ENCODE peak calls at places on chromosome 1, in nine cellular contexts. A is stomach, N is GM23338, G is HepG2, F is sigmoid colon, Z is breast epithelium, C is esophagus muscularis mucosa, J is suprapubic skin, H is endothelial cell of umbilical vein. W is an unnamed sample.

GRCh38 chr1:193338194-193338593 is 151.8 kb upstream of the B3GALT2 start:
- DNase-seq in A (no peak), N (no peak), G (no peak), F (no peak), Z (no peak), C (no peak), J (no peak), H (peak), W (no peak)

GRCh38 chr1:50615036-50615750 is 191.9 kb upstream of the DMRTA2 start:
- DNase-seq in A (no peak), N (no peak), G (no peak), F (no peak), Z (no peak), C (no peak), J (no peak), H (no peak), W (no peak)

GRCh38 chr1:85276290-85277026 is at the start of gene BCL10:
- DNase-seq in A (peak), N (peak), G (peak), F (peak), Z (peak), C (peak), J (peak), H (peak), W (peak)

GRCh38 chr1:36763771-36764170 is 270.5 kb downstream of the GRIK3 start:
- DNase-seq in A (no peak), N (no peak), G (no peak), F (no peak), Z (no peak), C (no peak), J (no peak), H (no peak), W (peak)

GRCh38 chr1:233520510-233521191 is 93.3 kb upstream of the KCNK1 start:
- DNase-seq in A (peak), N (no peak), G (no peak), F (no peak), Z (no peak), C (no peak), J (no peak), H (no peak), W (no peak)

GRCh38 chr1:62333431-62333830 is 14.2 kb upstream of the KANK4 start:
- DNase-seq in A (no peak), N (no peak), G (no peak), F (no peak), Z (no peak), C (no peak), J (no peak), H (no peak), W (peak)

GRCh38 chr1:227766015-227766634 is 30.9 kb downstream of the SNAP47 start:
- DNase-seq in A (peak), N (no peak), G (no peak), F (no peak), Z (no peak), C (no peak), J (no peak), H (no peak), W (peak)

GRCh38 chr1:226738421-226738994 is 574 bp downstream of the ITPKB start:
- DNase-seq in A (peak), N (peak), G (no peak), F (no peak), Z (no peak), C (no peak), J (no peak), H (peak), W (peak)

GRCh38 chr1:83500987-83501591 is 497.8 kb downstream of the TTLL7 start:
- DNase-seq in A (no peak), N (no peak), G (no peak), F (no peak), Z (no peak), C (no peak), J (no peak), H (no peak), W (no peak)

GRCh38 chr1:6703016-6703415 is 1.4 kb upstream of the DNAJC11 start:
- DNase-seq in A (no peak), N (no peak), G (no peak), F (no peak), Z (no peak), C (no peak), J (no peak), H (no peak), W (no peak)

GRCh38 chr1:42533101-42533863 is 70.2 kb downstream of the CCDC30 start:
- DNase-seq in A (no peak), N (peak), G (no peak), F (no peak), Z (no peak), C (no peak), J (no peak), H (no peak), W (no peak)

GRCh38 chr1:16071614-16072013 is 1.8 kb downstream of the FAM131C start:
- DNase-seq in A (no peak), N (no peak), G (no peak), F (no peak), Z (no peak), C (no peak), J (no peak), H (no peak), W (no peak)

GRCh38 chr1:1434812-1435093 is 737 bp upstream of the VWA1 start:
- DNase-seq in A (no peak), N (no peak), G (no peak), F (no peak), Z (no peak), C (no peak), J (no peak), H (no peak), W (no peak)

GRCh38 chr1:118954286-118954890 is 33.8 kb downstream of the TBX15 start:
- DNase-seq in A (no peak), N (no peak), G (no peak), F (no peak), Z (no peak), C (no peak), J (no peak), H (no peak), W (no peak)

GRCh38 chr1:86429122-86429725 is 5.3 kb downstream of the CLCA2 start:
- DNase-seq in A (no peak), N (no peak), G (no peak), F (no peak), Z (no peak), C (no peak), J (no peak), H (no peak), W (no peak)

GRCh38 chr1:26184086-26184485 is 6.3 kb upstream of the CATSPER4 start:
- DNase-seq in A (no peak), N (no peak), G (no peak), F (no peak), Z (no peak), C (no peak), J (no peak), H (no peak), W (no peak)

GRCh38 chr1:234559152-234559916 is 50.6 kb downstream of the IRF2BP2 start:
- DNase-seq in A (no peak), N (no peak), G (no peak), F (no peak), Z (peak), C (no peak), J (no peak), H (no peak), W (no peak)

GRCh38 chr1:234559917-234560676 is 49.9 kb downstream of the IRF2BP2 start:
- DNase-seq in A (no peak), N (no peak), G (no peak), F (no peak), Z (peak), C (no peak), J (no peak), H (no peak), W (no peak)

GRCh38 chr1:234556245-234556943 is 53.6 kb downstream of the IRF2BP2 start:
- DNase-seq in A (no peak), N (no peak), G (no peak), F (no peak), Z (peak), C (no peak), J (no peak), H (no peak), W (no peak)

GRCh38 chr1:234555390-234556112 is 54.4 kb downstream of the IRF2BP2 start:
- DNase-seq in A (no peak), N (no peak), G (no peak), F (no peak), Z (no peak), C (no peak), J (no peak), H (no peak), W (no peak)

GRCh38 chr1:234558186-234558836 is 51.7 kb downstream of the IRF2BP2 start:
- DNase-seq in A (no peak), N (no peak), G (no peak), F (no peak), Z (peak), C (no peak), J (no peak), H (no peak), W (no peak)
- TF ChIP-seq POLR2AphosphoS5 in A (no peak), N (no peak), G (no peak), F (no peak), Z (no peak), C (no peak), J (no peak), H (no peak), W (no peak)

DNA sequence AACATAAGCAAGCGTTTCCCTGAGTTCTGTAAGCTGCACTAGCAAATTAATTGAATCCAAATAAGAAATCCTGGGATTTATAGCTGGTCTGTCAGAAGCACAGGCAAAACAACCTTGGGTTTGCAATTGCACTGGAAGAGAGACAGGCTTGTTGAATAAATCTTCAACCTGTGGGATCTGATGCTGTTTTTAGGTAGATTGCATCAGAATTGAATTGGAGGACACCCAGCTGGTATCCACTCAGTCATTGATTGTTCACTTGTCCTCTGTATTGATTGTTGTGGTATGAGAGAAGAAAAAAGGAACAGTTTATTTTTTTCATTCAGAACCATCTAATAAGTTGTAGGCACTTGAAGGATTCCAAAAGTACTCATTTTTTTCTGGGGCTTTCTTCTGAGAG is 497.4 kb downstream of the SIPA1L2 start:
- DNase-seq in A (no peak), N (no peak), G (no peak), F (no peak), Z (no peak), C (no peak), J (no peak), H (no peak), W (no peak)
- TF ChIP-seq POLR2AphosphoS5 in A (no peak), N (no peak), G (no peak), F (no peak), Z (no peak), C (no peak), J (no peak), H (no peak), W (no peak)

GRCh38 chr1:207847116-207847515 is 63.8 kb downstream of the CD34 start:
- DNase-seq in A (no peak), N (no peak), G (no peak), F (no peak), Z (no peak), C (no peak), J (no peak), H (peak), W (no peak)
- TF ChIP-seq POLR2AphosphoS5 in A (no peak), N (no peak), G (no peak), F (peak), Z (no peak), C (peak), J (no peak), H (peak), W (no peak)

GRCh38 chr1:216598448-216598847 is 124.8 kb downstream of the ESRRG start:
- DNase-seq in A (no peak), N (peak), G (no peak), F (no peak), Z (no peak), C (no peak), J (no peak), H (no peak), W (no peak)

GRCh38 chr1:216604771-216605170 is 118.5 kb downstream of the ESRRG start:
- DNase-seq in A (no peak), N (no peak), G (no peak), F (no peak), Z (no peak), C (no peak), J (no peak), H (no peak), W (no peak)

GRCh38 chr1:216599851-216600250 is 123.4 kb downstream of the ESRRG start:
- DNase-seq in A (no peak), N (no peak), G (no peak), F (no peak), Z (no peak), C (no peak), J (no peak), H (no peak), W (no peak)

GRCh38 chr1:216601427-216601751 is 121.8 kb downstream of the ESRRG start:
- DNase-seq in A (no peak), N (no peak), G (no peak), F (no peak), Z (no peak), C (no peak), J (no peak), H (no peak), W (no peak)

DNA sequence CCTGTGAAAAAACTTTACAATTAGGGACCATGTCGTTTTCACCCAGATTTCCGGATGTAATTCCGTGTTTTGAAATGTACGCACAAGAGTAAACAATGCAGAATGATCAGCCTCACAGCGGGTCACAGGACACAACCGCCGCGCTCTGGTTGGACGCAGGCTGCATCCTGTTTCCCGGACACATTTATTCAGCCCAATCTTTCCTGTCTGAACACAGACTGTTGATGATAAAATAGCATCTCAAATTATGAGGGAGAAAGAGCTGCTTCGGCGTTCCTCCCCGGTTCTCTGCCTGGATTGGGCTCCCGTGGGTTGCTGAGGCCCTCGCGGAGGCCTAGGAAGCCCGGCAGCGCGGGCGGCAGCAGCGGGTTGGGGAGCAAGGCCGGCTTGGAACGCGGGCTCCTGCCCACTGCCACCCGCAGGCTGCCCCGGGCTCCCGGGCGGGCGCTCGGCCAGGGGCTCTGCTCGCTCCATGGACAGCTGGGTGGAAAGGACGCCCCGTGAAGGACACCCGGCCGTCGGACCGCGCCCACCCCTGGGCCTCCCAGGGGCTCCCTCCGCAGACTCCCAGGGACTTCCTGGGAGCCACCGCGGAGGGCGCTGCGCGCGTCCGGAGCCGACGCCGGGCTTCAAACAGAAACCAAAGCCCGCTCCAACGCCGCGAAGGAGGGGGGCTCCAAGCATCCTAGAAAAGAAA is 122.4 kb downstream of the ESRRG start:
- DNase-seq in A (peak), N (peak), G (peak), F (peak), Z (peak), C (peak), J (peak), H (peak), W (peak)
- TF ChIP-seq POLR2AphosphoS5 in A (peak), N (peak), G (no peak), F (peak), Z (peak), C (peak), J (no peak), H (no peak), W (peak)

GRCh38 chr1:72526926-72527325 is 244.6 kb upstream of the NEGR1 start:
- DNase-seq in A (no peak), N (no peak), G (no peak), F (no peak), Z (no peak), C (no peak), J (no peak), H (no peak), W (no peak)

DNA sequence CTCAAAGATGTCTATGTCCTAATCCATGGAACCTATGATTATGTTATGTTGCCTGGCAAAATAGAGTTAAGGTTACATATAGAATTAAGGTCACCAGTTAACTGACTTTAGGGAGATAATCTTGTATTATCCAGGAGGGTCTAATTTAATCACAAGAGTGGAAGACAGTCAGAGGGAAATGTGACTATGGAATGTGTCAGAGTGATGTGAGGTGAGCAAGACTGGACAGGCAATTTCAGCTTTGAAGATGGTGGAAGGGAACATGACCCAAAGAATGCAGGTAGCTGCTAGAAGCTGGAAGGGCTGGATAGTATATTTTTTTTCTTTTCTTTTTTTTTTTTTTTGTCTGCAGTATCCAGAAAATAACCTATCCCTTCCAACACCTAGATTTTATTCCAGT is 241.7 kb upstream of the NEGR1 start:
- DNase-seq in A (no peak), N (no peak), G (no peak), F (no peak), Z (no peak), C (no peak), J (no peak), H (no peak), W (no peak)
- TF ChIP-seq POLR2AphosphoS5 in A (no peak), N (no peak), G (no peak), F (no peak), Z (no peak), C (no peak), J (no peak), H (no peak), W (no peak)

GRCh38 chr1:234602334-234603220 is 7.4 kb downstream of the IRF2BP2 start:
- DNase-seq in A (peak), N (no peak), G (peak), F (peak), Z (no peak), C (no peak), J (no peak), H (peak), W (no peak)
- TF ChIP-seq POLR2AphosphoS5 in A (peak), N (no peak), G (peak), F (peak), Z (peak), C (no peak), J (no peak), H (peak), W (no peak)